ENCODE peak calls at places on chromosome 1, in eight cellular contexts. I is lower lobe of right lung, Z is GM12878, H is heart right ventricle, D is pancreas, L is mucosa of descending colon, V is body of pancreas, U is upper lobe of left lung. R is an unnamed sample.

GRCh38 chr1:173420330-173420806 is 56.8 kb upstream of the PRDX6 start:
- ATAC-seq in I (peak; percentile 91), Z (peak; percentile 26), H (peak; percentile 88), D (peak; percentile 96), L (peak; percentile 78), V (peak; percentile 96), U (peak; percentile 92), R (peak; percentile 62)

GRCh38 chr1:181083842-181084605 is 4.5 kb upstream of the IER5 start:
- ATAC-seq in I (peak; percentile 66), Z (peak; percentile 67), H (peak; percentile 53), D (peak; percentile 66), L (peak; percentile 48), V (peak; percentile 28), U (peak; percentile 61), R (no peak)

GRCh38 chr1:43545686-43546387 is 15.2 kb downstream of the PTPRF start:
- ATAC-seq in I (peak; percentile 41), Z (peak; percentile 40), H (no peak), D (peak; percentile 80), L (peak; percentile 75), V (peak; percentile 76), U (no peak), R (peak; percentile 20)

GRCh38 chr1:15153842-15154479 is 414 bp downstream of the TMEM51 start:
- ATAC-seq in I (peak; percentile 68), Z (peak; percentile 56), H (peak; percentile 49), D (peak; percentile 60), L (peak; percentile 68), V (peak; percentile 49), U (peak; percentile 76), R (peak; percentile 63)

GRCh38 chr1:214216779-214217178 is 64.2 kb upstream of the SMYD2 start:
- ATAC-seq in I (peak; percentile 79), Z (no peak), H (no peak), D (peak; percentile 83), L (peak; percentile 55), V (peak; percentile 83), U (no peak), R (no peak)

GRCh38 chr1:184210048-184210447 is 158.5 kb downstream of the TSEN15 start:
- ATAC-seq in I (peak; percentile 47), Z (peak; percentile 44), H (peak; percentile 73), D (peak; percentile 66), L (peak; percentile 9), V (no peak), U (peak; percentile 36), R (no peak)

GRCh38 chr1:162108426-162108825 is 38.9 kb downstream of the NOS1AP start:
- ATAC-seq in I (no peak), Z (no peak), H (no peak), D (no peak), L (no peak), V (no peak), U (no peak), R (no peak)

GRCh38 chr1:55542901-55543504 is 327.8 kb upstream of the USP24 start:
- ATAC-seq in I (no peak), Z (no peak), H (no peak), D (no peak), L (no peak), V (no peak), U (no peak), R (no peak)

GRCh38 chr1:186842547-186842946 is 13.8 kb downstream of the PLA2G4A start:
- ATAC-seq in I (no peak), Z (no peak), H (no peak), D (no peak), L (peak; percentile 68), V (no peak), U (no peak), R (no peak)

GRCh38 chr1:201013031-201013485 is 10.5 kb downstream of the KIF21B start:
- ATAC-seq in I (peak; percentile 56), Z (no peak), H (no peak), D (no peak), L (peak; percentile 67), V (no peak), U (peak; percentile 38), R (no peak)

GRCh38 chr1:153922076-153922837 is 515 bp downstream of the GATAD2B start:
- ATAC-seq in I (peak; percentile 55), Z (peak; percentile 56), H (no peak), D (peak; percentile 65), L (peak; percentile 59), V (peak; percentile 45), U (peak; percentile 22), R (peak; percentile 28)
- TF ChIP-seq CTCF in I (no peak), Z (peak; percentile 37), H (no peak), D (no peak), L (no peak), V (no peak), U (no peak), R (peak; percentile 40)

GRCh38 chr1:198620951-198621824 is 17.7 kb upstream of the PTPRC start:
- ATAC-seq in I (peak; percentile 77), Z (peak; percentile 82), H (peak; percentile 59), D (no peak), L (peak; percentile 86), V (no peak), U (peak; percentile 67), R (no peak)
- H3K4me3 ChIP-seq in I (no peak overlapping the region), Z (peak overlapping the region; percentile 50), H (no peak overlapping the region), D (no peak overlapping the region), L (no peak overlapping the region), V (no peak overlapping the region), U (no peak overlapping the region), R (no peak overlapping the region)

DNA sequence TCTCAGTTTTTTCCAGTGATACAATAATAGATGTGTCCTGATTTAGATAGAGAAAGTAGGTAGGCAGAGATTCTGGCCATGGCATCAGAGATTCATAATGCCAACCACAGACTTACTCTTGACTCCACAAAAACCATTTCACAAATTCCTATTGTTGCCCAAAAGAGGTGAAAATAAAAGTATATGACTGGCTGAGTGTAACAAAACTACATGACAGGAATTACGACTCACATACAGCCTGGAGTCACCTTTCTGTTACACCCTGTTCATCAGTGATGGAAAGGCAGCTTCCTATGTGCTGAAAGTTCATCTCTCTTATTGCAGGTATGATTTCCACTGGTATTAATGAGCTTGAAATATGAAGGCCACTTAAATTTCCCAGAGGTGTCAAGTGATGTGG is 72.3 kb downstream of the MPZL1 start:
- ATAC-seq in I (no peak), Z (no peak), H (no peak), D (no peak), L (no peak), V (no peak), U (no peak), R (no peak)
- H3K4me1 ChIP-seq in I (peaks cover 38% of the 10 kb centered on the region), Z (no peaks in the 10 kb centered on the region), H (peaks cover 27% of the 10 kb centered on the region), D (no peaks in the 10 kb centered on the region), L (no peaks in the 10 kb centered on the region), V (no peaks in the 10 kb centered on the region), U (peaks cover 25% of the 10 kb centered on the region), R (peaks cover 9% of the 10 kb centered on the region)

GRCh38 chr1:110155878-110156522 is 5.7 kb downstream of the SLC6A17 start:
- ATAC-seq in I (peak; percentile 71), Z (peak; percentile 66), H (peak; percentile 71), D (peak; percentile 80), L (peak; percentile 62), V (peak; percentile 59), U (peak; percentile 63), R (peak; percentile 69)
- TF ChIP-seq CTCF in I (no peak), Z (no peak), H (no peak), D (no peak), L (no peak), V (no peak), U (no peak), R (no peak)

GRCh38 chr1:62274496-62274895 is 44.7 kb downstream of the KANK4 start:
- ATAC-seq in I (no peak), Z (no peak), H (no peak), D (no peak), L (no peak), V (no peak), U (peak; percentile 43), R (no peak)

GRCh38 chr1:62271137-62271536 is 48.1 kb downstream of the KANK4 start:
- ATAC-seq in I (no peak), Z (no peak), H (no peak), D (no peak), L (no peak), V (no peak), U (no peak), R (no peak)

GRCh38 chr1:62269439-62269838 is 49.8 kb downstream of the KANK4 start:
- ATAC-seq in I (no peak), Z (no peak), H (no peak), D (no peak), L (no peak), V (no peak), U (no peak), R (no peak)

GRCh38 chr1:62273953-62274352 is 45.3 kb downstream of the KANK4 start:
- ATAC-seq in I (no peak), Z (no peak), H (no peak), D (no peak), L (no peak), V (no peak), U (no peak), R (no peak)

GRCh38 chr1:62271932-62272728 is 47.1 kb downstream of the KANK4 start:
- ATAC-seq in I (no peak), Z (peak; percentile 50), H (no peak), D (no peak), L (peak; percentile 55), V (no peak), U (no peak), R (no peak)
- H3K4me3 ChIP-seq in I (no peak overlapping the region), Z (no peak overlapping the region), H (no peak overlapping the region), D (no peak overlapping the region), L (no peak overlapping the region), V (no peak overlapping the region), U (no peak overlapping the region), R (no peak overlapping the region)

GRCh38 chr1:100438789-100439188 is 86.5 kb downstream of the CDC14A start:
- ATAC-seq in I (no peak), Z (no peak), H (no peak), D (no peak), L (no peak), V (no peak), U (no peak), R (no peak)
- H3K4me1 ChIP-seq in I (peaks cover 23% of the 10 kb centered on the region), Z (peaks cover 15% of the 10 kb centered on the region), H (peaks cover 6% of the 10 kb centered on the region), D (no peaks in the 10 kb centered on the region), L (peaks cover 29% of the 10 kb centered on the region), V (no peaks in the 10 kb centered on the region), U (peaks cover 20% of the 10 kb centered on the region), R (peaks cover 6% of the 10 kb centered on the region)

GRCh38 chr1:154539486-154540483 is 18.7 kb downstream of the UBE2Q1 start:
- ATAC-seq in I (peak; percentile 89), Z (no peak), H (no peak), D (no peak), L (no peak), V (no peak), U (no peak), R (no peak)

GRCh38 chr1:154536570-154536969 is 21.9 kb downstream of the UBE2Q1 start:
- ATAC-seq in I (no peak), Z (no peak), H (no peak), D (no peak), L (no peak), V (no peak), U (no peak), R (no peak)

GRCh38 chr1:154529308-154529707 is 27.1 kb upstream of the SHE start:
- ATAC-seq in I (no peak), Z (no peak), H (no peak), D (no peak), L (no peak), V (no peak), U (no peak), R (no peak)

DNA sequence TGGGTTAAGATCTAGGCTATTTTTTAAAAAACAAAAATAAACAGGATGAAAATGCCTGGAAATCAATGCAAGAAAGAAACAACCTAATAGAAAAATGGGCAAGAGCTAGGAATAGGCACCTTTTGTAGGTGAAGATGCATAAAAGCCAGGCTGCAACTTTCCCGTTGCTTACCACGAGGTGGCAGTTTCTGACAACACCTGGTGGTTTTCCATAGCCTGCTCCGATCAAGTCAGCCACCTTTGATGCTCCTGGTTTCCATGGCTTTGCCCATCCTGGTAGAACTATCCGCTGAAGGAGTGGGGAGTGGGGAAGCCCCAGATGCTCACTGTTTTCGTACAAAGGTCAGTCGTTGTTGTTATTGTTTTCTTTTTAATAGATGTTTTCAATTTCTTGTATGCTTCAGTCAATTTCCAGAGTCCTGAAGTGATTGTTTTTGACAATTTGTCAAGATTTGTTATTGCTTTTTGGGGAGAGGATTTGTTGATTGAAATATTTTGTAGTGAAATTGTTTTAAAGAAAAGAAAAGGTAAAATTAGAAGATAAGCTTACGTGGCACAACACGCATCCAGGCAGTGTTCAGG is 24.1 kb downstream of the UBE2Q1 start:
- ATAC-seq in I (peak; percentile 36), Z (peak; percentile 31), H (no peak), D (peak; percentile 95), L (peak; percentile 64), V (peak; percentile 78), U (no peak), R (no peak)
- TF ChIP-seq CTCF in I (peak; percentile 31), Z (peak; percentile 62), H (peak; percentile 33), D (no peak), L (peak; percentile 21), V (peak; percentile 48), U (no peak), R (peak; percentile 29)